ENCODE peak calls at places on chromosome 14, in six cellular contexts. M is neuronal stem cell, C is IMR-90, I is H1, U is mesenchymal stem cell, V is trophoblast cell. R is an unnamed sample.
A peak's percentile ranks its signal among the peaks of the same experiment; 100 is the strongest.

GRCh38 chr14:75442642-75443041 is 14.8 kb downstream of the JDP2 start:
- DNase-seq in M (no peak), U (peak; percentile 35), I (no peak), V (no peak), C (peak; percentile 57), R (no peak)

GRCh38 chr14:61582815-61583214 is 112.5 kb upstream of the HIF1A start:
- DNase-seq in M (no peak), C (no peak), I (no peak), V (no peak), U (no peak), R (no peak)

GRCh38 chr14:76617440-76617839 is 143.8 kb upstream of the VASH1 start:
- DNase-seq in V (no peak), I (no peak), U (no peak), C (no peak), M (no peak), R (no peak)

GRCh38 chr14:80606347-80606772 is 335.2 kb downstream of the CEP128 start:
- DNase-seq in C (no peak), I (no peak), U (peak; percentile 33), M (no peak), V (peak; percentile 45), R (no peak)

GRCh38 chr14:89139404-89140247 is 277.4 kb downstream of the FOXN3 start:
- DNase-seq in I (no peak), U (no peak), V (no peak), M (no peak), C (no peak), R (peak; percentile 69)

GRCh38 chr14:93582516-93582915 is 151.8 kb downstream of the UNC79 start:
- DNase-seq in M (no peak), I (no peak), U (no peak), V (no peak), C (no peak), R (no peak)

GRCh38 chr14:92751819-92752218 is 3.4 kb upstream of the LGMN start:
- DNase-seq in C (no peak), V (no peak), U (no peak), I (no peak), M (no peak), R (no peak)

GRCh38 chr14:93085916-93086315 is 29.8 kb downstream of the ITPK1 start:
- DNase-seq in M (peak; percentile 64), U (no peak), C (no peak), I (no peak), V (no peak), R (peak; percentile 62)

GRCh38 chr14:100712490-100712889 is 14.2 kb upstream of the DLK1 start:
- DNase-seq in I (no peak), U (no peak), V (no peak), M (no peak), C (no peak), R (no peak)

GRCh38 chr14:69547701-69548348 is 26.8 kb downstream of the CCDC177 start:
- DNase-seq in V (no peak), U (peak; percentile 22), M (peak; percentile 66), C (no peak), I (peak; percentile 91), R (peak; percentile 90)

GRCh38 chr14:67167420-67168109 is 21.7 kb upstream of the GARIN2 start:
- DNase-seq in U (no peak), V (peak; percentile 34), C (no peak), I (no peak), M (no peak), R (no peak)

GRCh38 chr14:100472491-100472890 is 114.7 kb downstream of the BEGAIN start:
- DNase-seq in U (no peak), M (no peak), C (no peak), V (no peak), I (no peak), R (no peak)

GRCh38 chr14:83291716-83292115 is 1758.1 kb upstream of the SEL1L start:
- DNase-seq in U (peak; percentile 49), C (peak; percentile 5), I (no peak), M (no peak), V (no peak), R (no peak)

GRCh38 chr14:93114068-93114710 is 1.5 kb downstream of the ITPK1 start:
- DNase-seq in I (no peak), C (no peak), M (peak; percentile 11), V (no peak), U (no peak), R (no peak)

GRCh38 chr14:58077621-58078020 is 74.4 kb downstream of the ARMH4 start:
- DNase-seq in C (peak; percentile 46), U (no peak), I (no peak), M (no peak), V (no peak), R (no peak)

GRCh38 chr14:74364271-74364880 is 16.1 kb downstream of the VRTN start:
- DNase-seq in M (no peak), C (no peak), U (no peak), V (no peak), I (no peak), R (no peak)

GRCh38 chr14:51206462-51206861 is 33.6 kb upstream of the TMX1 start:
- DNase-seq in C (no peak), I (no peak), V (no peak), U (no peak), M (no peak), R (no peak)

GRCh38 chr14:51310453-51311074 is 70.5 kb downstream of the TMX1 start:
- DNase-seq in M (no peak), U (peak; percentile 67), I (no peak), V (no peak), C (peak; percentile 77), R (no peak)

GRCh38 chr14:81727243-81727642 is 193.6 kb upstream of the SEL1L start:
- DNase-seq in V (no peak), C (no peak), M (no peak), I (no peak), U (no peak), R (no peak)

GRCh38 chr14:50395448-50395847 is 1.2 kb downstream of the CDKL1 start:
- DNase-seq in U (no peak), V (no peak), I (no peak), M (no peak), C (no peak), R (no peak)

GRCh38 chr14:72558721-72559120 is 335.2 kb downstream of the DPF3 start:
- DNase-seq in M (no peak), C (peak; percentile 56), I (no peak), V (peak; percentile 66), U (no peak), R (no peak)

GRCh38 chr14:33992274-33993050 is 41.6 kb upstream of the EGLN3 start:
- DNase-seq in U (no peak), M (no peak), C (no peak), V (peak; percentile 65), I (no peak), R (no peak)

GRCh38 chr14:79704406-79704805 is 506.9 kb downstream of the DIO2 start:
- DNase-seq in C (no peak), V (no peak), U (no peak), M (no peak), I (no peak), R (no peak)

GRCh38 chr14:106459971-106460730 is 933.8 kb downstream of the TMEM121 start:
- DNase-seq in M (no peak), I (no peak), C (no peak), U (no peak), V (no peak), R (no peak)

GRCh38 chr14:60313093-60313492 is 64.1 kb downstream of the PPM1A start:
- DNase-seq in V (no peak), C (no peak), U (no peak), M (no peak), I (no peak), R (no peak)
- H4K91ac ChIP-seq in V (no peak overlapping the region), C (no peak overlapping the region), U (no peak overlapping the region), M (no peak overlapping the region), I (no peak overlapping the region), R (no peak overlapping the region)

GRCh38 chr14:35341454-35342159 is 49.4 kb downstream of the PSMA6 start:
- DNase-seq in M (no peak), V (peak; percentile 68), U (peak; percentile 60), C (peak; percentile 72), I (no peak), R (peak; percentile 85)
- H3K4ac ChIP-seq in M (no peak overlapping the region), V (no peak overlapping the region), U (peak overlapping the region; percentile 3), C (peak overlapping the region; percentile 47), I (no peak overlapping the region), R (no peak overlapping the region)

GRCh38 chr14:22546722-22547071 is 42.3 kb downstream of the DAD1 start:
- DNase-seq in V (no peak), C (no peak), M (no peak), I (no peak), U (no peak), R (no peak)

GRCh38 chr14:22547948-22548750 is 40.9 kb downstream of the DAD1 start:
- DNase-seq in C (no peak), I (no peak), U (no peak), M (no peak), V (no peak), R (no peak)

GRCh38 chr14:22545842-22546721 is 42.9 kb downstream of the DAD1 start:
- DNase-seq in V (no peak), C (peak; percentile 89), U (peak; percentile 93), I (no peak), M (no peak), R (no peak)

GRCh38 chr14:22549304-22549962 is 39.6 kb downstream of the DAD1 start:
- DNase-seq in C (no peak), V (no peak), U (no peak), I (no peak), M (no peak), R (no peak)

DNA sequence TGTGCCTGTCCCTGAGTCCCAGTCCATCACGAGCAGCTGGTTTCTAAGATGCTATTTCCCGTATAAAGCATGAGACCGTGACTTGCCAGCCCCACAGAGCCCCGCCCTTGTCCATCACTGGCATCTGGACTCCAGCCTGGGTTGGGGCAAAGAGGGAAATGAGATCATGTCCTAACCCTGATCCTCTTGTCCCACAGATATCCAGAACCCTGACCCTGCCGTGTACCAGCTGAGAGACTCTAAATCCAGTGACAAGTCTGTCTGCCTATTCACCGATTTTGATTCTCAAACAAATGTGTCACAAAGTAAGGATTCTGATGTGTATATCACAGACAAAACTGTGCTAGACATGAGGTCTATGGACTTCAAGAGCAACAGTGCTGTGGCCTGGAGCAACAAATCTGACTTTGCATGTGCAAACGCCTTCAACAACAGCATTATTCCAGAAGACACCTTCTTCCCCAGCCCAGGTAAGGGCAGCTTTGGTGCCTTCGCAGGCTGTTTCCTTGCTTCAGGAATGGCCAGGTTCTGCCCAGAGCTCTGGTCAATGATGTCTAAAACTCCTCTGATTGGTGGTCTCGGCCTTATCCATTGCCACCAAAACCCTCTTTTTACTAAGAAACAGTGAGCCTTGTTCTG is 41.6 kb downstream of the DAD1 start:
- DNase-seq in C (no peak), U (peak; percentile 61), I (no peak), M (no peak), V (no peak), R (no peak)
- H2BK5ac ChIP-seq in C (no peak overlapping the region), U (no peak overlapping the region), I (peak overlapping the region; percentile 87), M (no peak overlapping the region), V (no peak overlapping the region), R (no peak overlapping the region)

DNA sequence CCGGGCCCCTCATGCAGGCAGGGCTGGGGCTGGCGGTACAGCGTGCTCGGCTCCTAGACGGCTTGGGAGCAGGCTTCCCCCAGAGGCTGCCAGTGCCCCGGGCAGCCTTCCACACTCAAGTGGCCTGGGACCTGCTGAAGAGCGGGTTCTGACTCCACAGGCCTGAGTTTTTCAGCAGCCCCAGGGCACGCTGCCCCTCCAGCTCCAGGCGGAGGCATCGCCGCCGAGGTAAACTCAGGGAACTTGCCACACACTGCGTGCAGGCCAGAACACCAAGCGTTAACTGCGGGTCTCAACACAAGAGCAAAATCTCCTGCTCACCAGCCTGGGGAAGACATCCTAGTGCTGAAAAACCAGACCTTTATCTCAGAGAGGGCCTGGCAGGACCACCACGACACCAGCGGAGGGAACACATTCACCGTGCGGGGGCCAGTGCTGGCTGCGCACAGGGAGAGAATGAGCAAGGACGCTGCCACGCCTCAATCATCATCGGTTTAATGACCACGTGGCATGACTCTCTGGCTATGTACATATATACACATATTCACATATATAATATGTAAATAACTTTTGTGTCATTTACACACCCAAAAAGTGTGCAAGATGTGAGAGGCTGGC is 21.3 kb downstream of the PSMC1 start:
- DNase-seq in U (no peak), M (no peak), I (no peak), V (no peak), C (no peak), R (no peak)
- H4K91ac ChIP-seq in U (no peak overlapping the region), M (no peak overlapping the region), I (no peak overlapping the region), V (no peak overlapping the region), C (no peak overlapping the region), R (no peak overlapping the region)

R was measured in H9.